ENCODE peak calls at places on chromosomes 6 and 20, in four cellular contexts. V is GM12878, R is K562, D is endothelial cell of umbilical vein. Y is an unnamed sample.

GRCh38 chr6:30955367-30956042 is 14.7 kb downstream of the MUCL3 start:
- DNase-seq in D (no peak), R (peak), V (peak), Y (peak)

GRCh38 chr20:53609501-53610445 is 16.1 kb upstream of the ZNF217 start:
- DNase-seq in V (no peak), D (peak), R (peak), Y (peak)

GRCh38 chr6:75791881-75792280 is 42.8 kb downstream of the MYO6 start:
- DNase-seq in D (peak), R (no peak), V (no peak), Y (no peak)

GRCh38 chr6:125791151-125791819 is 525 bp downstream of the NCOA7 start:
- DNase-seq in D (peak), R (peak), V (no peak), Y (peak)

GRCh38 chr6:83169511-83169910 is 23.6 kb downstream of the PGM3 start:
- DNase-seq in V (no peak), D (no peak), R (no peak), Y (no peak)

GRCh38 chr20:38210741-38211140 is 45.7 kb upstream of the TGM2 start:
- DNase-seq in V (no peak), R (no peak), D (no peak), Y (peak)

GRCh38 chr6:46521464-46521971 is 30.3 kb upstream of the RCAN2 start:
- DNase-seq in R (no peak), V (no peak), D (no peak), Y (peak)

GRCh38 chr20:11792229-11792953 is 125.3 kb upstream of the BTBD3 start:
- DNase-seq in D (no peak), R (no peak), V (no peak), Y (no peak)

GRCh38 chr6:112433457-112433856 is 86.3 kb downstream of the RFPL4B start:
- DNase-seq in D (no peak), R (no peak), V (no peak), Y (no peak)

GRCh38 chr20:6663104-6663503 is 104.4 kb upstream of the BMP2 start:
- DNase-seq in V (no peak), R (no peak), D (peak), Y (no peak)

GRCh38 chr6:15663057-15663638 is 320 bp upstream of the DTNBP1 start:
- DNase-seq in V (peak), R (peak), D (peak), Y (peak)

GRCh38 chr20:37449276-37449675 is 71.8 kb upstream of the NNAT start:
- DNase-seq in D (no peak), R (no peak), V (no peak), Y (no peak)

GRCh38 chr20:60559462-60559861 is 601.2 kb downstream of the CDH26 start:
- DNase-seq in V (no peak), D (no peak), R (no peak), Y (no peak)

GRCh38 chr6:20846602-20847028 is 312.4 kb downstream of the CDKAL1 start:
- DNase-seq in V (peak), R (peak), D (peak), Y (peak)

GRCh38 chr20:2729791-2730190 is 37.2 kb downstream of the EBF4 start:
- DNase-seq in D (no peak), V (no peak), R (no peak), Y (peak)

GRCh38 chr6:168355716-168356522 is 36.3 kb upstream of the DACT2 start:
- DNase-seq in D (no peak), V (no peak), R (peak), Y (no peak)

GRCh38 chr6:143112084-143112768 is 51.5 kb downstream of the AIG1 start:
- DNase-seq in V (no peak), R (no peak), D (no peak), Y (no peak)

GRCh38 chr6:100103936-100104335 is 109.9 kb upstream of the MCHR2 start:
- DNase-seq in D (no peak), R (no peak), V (no peak), Y (peak)

GRCh38 chr6:132131777-132132176 is 180.6 kb upstream of the CCN2 start:
- DNase-seq in V (no peak), R (no peak), D (peak), Y (peak)

GRCh38 chr20:7383218-7383617 is 557.0 kb downstream of the HAO1 start:
- DNase-seq in D (no peak), R (no peak), V (no peak), Y (no peak)

GRCh38 chr6:15417811-15418210 is 171.9 kb downstream of the JARID2 start:
- DNase-seq in V (no peak), R (no peak), D (no peak), Y (peak)

GRCh38 chr6:3871511-3871910 is 22.3 kb downstream of the FAM50B start:
- DNase-seq in D (no peak), R (no peak), V (no peak), Y (no peak)

GRCh38 chr6:154156135-154156948 is 117.3 kb downstream of the OPRM1 start:
- DNase-seq in D (peak), R (peak), V (no peak), Y (peak)

GRCh38 chr6:15457903-15458530 is 204.8 kb downstream of the DTNBP1 start:
- DNase-seq in D (no peak), R (no peak), V (peak), Y (no peak)

GRCh38 chr6:32462609-32463008 is 22.9 kb downstream of the HLA-DRA start:
- DNase-seq in D (no peak), V (peak), R (no peak), Y (no peak)

GRCh38 chr6:73985891-73986290 is 289.9 kb downstream of the CD109 start:
- DNase-seq in R (no peak), D (peak), V (no peak), Y (no peak)

GRCh38 chr20:47111576-47111975 is 216.9 kb downstream of the EYA2 start:
- DNase-seq in V (no peak), R (no peak), D (no peak), Y (peak)

GRCh38 chr6:166625356-166625755 is 1.7 kb downstream of the RPS6KA2 start:
- DNase-seq in R (no peak), V (no peak), D (peak), Y (peak)

GRCh38 chr6:166626177-166627038 is 643 bp downstream of the RPS6KA2 start:
- DNase-seq in D (peak), R (no peak), V (no peak), Y (peak)

GRCh38 chr6:166629628-166630027 is 2.6 kb upstream of the RPS6KA2 start:
- DNase-seq in D (no peak), R (no peak), V (no peak), Y (peak)

GRCh38 chr6:166627875-166628849 is 1.1 kb upstream of the RPS6KA2 start:
- DNase-seq in V (no peak), R (peak), D (peak), Y (peak)

GRCh38 chr6:166627039-166627874 is at the start of gene RPS6KA2:
- DNase-seq in V (peak), D (peak), R (peak), Y (peak)
- TF ChIP-seq POLR2A in V (peak), D (peak), R (no peak), Y (peak)

GRCh38 chr6:158703840-158704822 is 54.3 kb downstream of the SYTL3 start:
- DNase-seq in V (no peak), D (peak), R (peak), Y (peak)
- TF ChIP-seq FOS in V (no peak), D (no peak), R (no peak), Y (no peak)

DNA sequence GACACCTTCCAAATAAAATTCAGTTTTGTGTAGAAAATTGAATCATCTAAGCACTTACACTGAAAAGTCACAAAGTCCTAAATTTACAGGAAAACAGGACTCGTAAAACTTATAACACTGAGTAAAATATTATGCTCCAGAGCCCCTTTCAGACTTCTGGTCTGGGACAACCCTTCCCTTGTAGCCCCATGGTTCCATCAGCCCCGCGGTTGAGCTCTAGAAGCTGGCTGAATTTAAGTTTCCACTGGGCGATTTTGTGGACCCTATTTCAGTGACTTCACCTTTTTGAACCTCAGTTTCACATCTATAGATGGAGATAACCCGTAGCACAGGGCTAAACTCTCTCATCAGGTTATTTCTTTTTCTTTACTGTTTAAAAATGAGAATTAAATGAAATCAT is 117.7 kb upstream of the BACH2 start:
- DNase-seq in V (no peak), R (no peak), D (no peak), Y (no peak)
- H3K4me2 ChIP-seq in V (no peak), R (no peak), D (no peak), Y (no peak)

GRCh38 chr6:70566751-70567382 is at the start of gene SDHAF4:
- DNase-seq in R (peak), D (peak), V (peak), Y (peak)
- TF ChIP-seq POLR2A in R (peak), D (peak), V (peak), Y (no peak)

GRCh38 chr6:159594106-159594749 is 98.8 kb downstream of the SOD2 start:
- DNase-seq in D (no peak), V (no peak), R (no peak), Y (peak)

GRCh38 chr6:159595173-159595572 is 97.9 kb downstream of the SOD2 start:
- DNase-seq in V (no peak), D (peak), R (no peak), Y (peak)

GRCh38 chr6:159590794-159591193 is 102.2 kb downstream of the SOD2 start:
- DNase-seq in D (no peak), R (no peak), V (no peak), Y (no peak)

DNA sequence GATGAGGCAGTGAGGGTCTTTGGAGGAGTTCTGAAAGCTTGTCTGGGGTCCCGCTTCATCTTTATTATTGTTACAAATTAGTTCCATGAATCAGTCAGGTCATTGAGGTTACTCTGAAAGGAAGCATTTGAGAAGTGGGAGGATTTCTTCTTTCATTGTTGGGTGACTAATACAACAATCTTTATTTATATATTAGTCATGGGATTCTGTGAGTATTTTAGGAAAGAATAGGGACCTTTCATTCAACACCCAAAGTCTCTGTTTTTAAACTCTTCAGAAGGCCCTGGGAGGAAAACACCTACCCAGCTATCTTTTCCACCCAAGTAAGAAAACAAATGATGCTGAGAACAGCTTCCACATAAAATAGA is 98.3 kb downstream of the SOD2 start:
- DNase-seq in V (no peak), R (no peak), D (peak), Y (peak)
- TF ChIP-seq FOS in V (no peak), R (no peak), D (peak), Y (peak)

GRCh38 chr6:25405442-25405841 is 126.3 kb downstream of the CARMIL1 start:
- DNase-seq in V (no peak), R (no peak), D (no peak), Y (no peak)

GRCh38 chr6:25404094-25404493 is 124.9 kb downstream of the CARMIL1 start:
- DNase-seq in V (no peak), D (no peak), R (no peak), Y (no peak)

GRCh38 chr6:25402125-25402524 is 123.0 kb downstream of the CARMIL1 start:
- DNase-seq in V (no peak), R (no peak), D (no peak), Y (no peak)

GRCh38 chr6:25403150-25403549 is 124.0 kb downstream of the CARMIL1 start:
- DNase-seq in R (no peak), D (no peak), V (no peak), Y (no peak)

GRCh38 chr6:25404693-25405169 is 125.6 kb downstream of the CARMIL1 start:
- DNase-seq in V (peak), D (peak), R (no peak), Y (no peak)
- H3K4me2 ChIP-seq in V (peak), D (no peak), R (no peak), Y (no peak)

DNA sequence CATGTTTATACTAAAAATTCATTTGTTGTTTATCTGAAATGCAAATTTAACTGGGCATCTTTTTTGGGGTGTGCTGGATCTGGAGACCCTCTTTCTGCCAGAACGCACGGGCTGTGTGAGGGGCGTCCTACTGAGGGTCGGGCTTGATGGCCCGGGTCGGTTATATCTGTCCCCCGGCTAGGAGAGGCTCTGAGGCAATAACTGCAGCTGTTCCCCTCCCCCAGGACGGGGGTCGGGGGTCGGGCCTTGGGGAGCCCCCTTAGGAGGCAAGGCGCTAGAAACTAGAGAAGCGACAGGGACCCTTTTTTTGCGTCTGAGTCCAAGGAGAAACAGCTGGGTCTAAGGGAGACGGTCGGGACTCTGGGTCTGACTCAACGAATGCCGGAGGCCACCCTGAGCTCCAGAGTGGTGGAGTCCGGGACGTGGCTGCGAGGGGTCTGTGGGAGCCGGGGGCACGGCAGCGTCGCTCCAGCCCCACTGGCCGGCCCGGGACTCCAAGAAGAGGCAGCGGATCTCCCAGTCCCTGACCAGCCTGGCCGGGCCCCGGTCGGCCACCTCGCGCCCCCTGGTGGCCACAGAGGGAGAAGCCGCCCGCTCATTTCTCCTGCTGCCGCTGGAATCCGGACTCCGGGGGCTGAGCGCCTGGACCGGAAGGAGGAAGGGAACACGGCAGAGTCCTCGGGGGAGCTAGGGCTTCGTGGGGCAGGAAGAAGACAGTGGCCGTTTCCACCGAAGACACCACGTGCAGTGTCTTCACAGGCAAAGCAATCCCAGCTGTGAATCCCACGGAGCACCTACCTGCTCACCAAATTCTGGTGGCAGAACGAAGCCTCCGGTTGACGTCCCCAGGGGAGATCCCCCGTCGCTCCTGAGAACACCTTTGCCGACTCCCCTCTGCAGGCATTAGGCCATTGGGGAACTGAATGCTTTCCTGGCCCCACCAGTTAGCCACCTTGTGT is 24.0 kb upstream of the SCML4 start:
- DNase-seq in D (peak), R (peak), V (no peak), Y (peak)
- TF ChIP-seq POLR2A in D (no peak), R (peak), V (no peak), Y (no peak)

DNA sequence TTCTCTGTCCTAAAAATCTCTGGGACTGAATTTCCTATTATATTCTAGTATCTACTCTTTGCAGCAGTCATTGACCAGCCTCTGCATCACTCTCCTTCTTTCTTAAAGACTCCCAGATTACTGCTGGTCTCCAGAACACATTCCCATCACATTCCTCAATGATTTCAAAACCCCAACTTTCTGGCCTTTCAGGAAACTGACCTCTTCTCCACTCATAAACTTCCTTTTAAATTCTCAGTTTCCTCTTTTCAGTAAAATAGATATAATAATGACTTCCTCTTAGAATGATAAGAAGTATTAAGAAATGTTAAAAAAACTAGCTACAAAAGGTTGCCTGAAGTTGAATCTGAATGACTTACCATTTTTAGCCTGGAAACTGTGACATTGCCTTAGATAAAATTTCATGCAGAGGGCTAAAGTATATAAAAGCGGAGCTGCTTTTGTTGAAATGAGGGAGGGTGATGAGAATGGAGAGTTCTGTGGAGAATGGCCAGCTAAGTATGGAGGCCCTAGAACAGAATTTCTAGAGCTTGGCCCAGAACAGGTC is 239.3 kb downstream of the OGFRL1 start:
- DNase-seq in D (peak), V (no peak), R (no peak), Y (peak)
- TF ChIP-seq FOS in D (no peak), V (no peak), R (no peak), Y (no peak)

DNA sequence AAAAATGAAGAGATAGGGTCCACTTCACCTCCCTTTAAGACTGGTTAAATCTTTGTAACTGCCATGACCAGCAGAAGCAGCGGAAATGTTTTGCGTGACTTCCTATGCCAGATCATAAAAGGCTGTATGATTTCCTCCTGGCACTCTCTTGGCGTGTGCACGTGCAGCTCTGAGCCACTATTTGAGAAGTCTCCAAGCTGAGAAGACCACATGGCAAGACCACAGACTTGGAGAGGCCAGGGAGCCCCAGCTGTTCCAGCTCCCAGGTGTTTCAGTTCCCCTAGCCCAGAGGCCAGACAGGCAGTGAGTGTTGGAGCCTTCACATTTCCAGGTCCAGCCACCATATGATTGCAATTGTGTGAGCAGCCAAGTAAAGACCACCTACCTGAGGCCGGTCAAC is 259.3 kb upstream of the RIN2 start:
- DNase-seq in V (no peak), D (no peak), R (no peak), Y (no peak)
- H3K4me2 ChIP-seq in V (no peak), D (no peak), R (no peak), Y (no peak)

GRCh38 chr20:62525014-62525413 is 49.2 kb upstream of the GATA5 start:
- DNase-seq in R (no peak), D (no peak), V (no peak), Y (no peak)

GRCh38 chr20:62519826-62520225 is 44.0 kb upstream of the GATA5 start:
- DNase-seq in V (no peak), D (no peak), R (no peak), Y (no peak)

GRCh38 chr20:62522748-62523396 is 47.1 kb upstream of the GATA5 start:
- DNase-seq in R (no peak), D (no peak), V (no peak), Y (no peak)

GRCh38 chr20:62524486-62524885 is 48.7 kb upstream of the GATA5 start:
- DNase-seq in R (no peak), V (no peak), D (no peak), Y (peak)

GRCh38 chr20:62523473-62524203 is 47.8 kb upstream of the GATA5 start:
- DNase-seq in D (no peak), R (peak), V (no peak), Y (no peak)
- TF ChIP-seq POLR2A in D (no peak), R (peak), V (no peak), Y (no peak)